ENCODE peak calls at places on chromosomes 13 and 19, in five cellular contexts. Z is psoas muscle, E is lung, J is Panc1, V is fibroblast of pulmonary artery. N is an unnamed sample.

GRCh38 chr13:98203641-98204326 is 26.7 kb upstream of the RNF113B start:
- DNase-seq in J (no peak), E (no peak), Z (no peak), V (no peak), N (peak)

GRCh38 chr19:32859591-32859990 is 10.0 kb downstream of the SLC7A9 start:
- DNase-seq in J (no peak), Z (no peak), E (no peak), V (no peak), N (no peak)

GRCh38 chr13:50365683-50366391 is 350.6 kb downstream of the KCNRG start:
- DNase-seq in J (no peak), V (no peak), Z (no peak), E (peak), N (no peak)

GRCh38 chr13:75870397-75870801 is 234.3 kb downstream of the LMO7 start:
- DNase-seq in E (no peak), Z (no peak), V (peak), J (peak), N (peak)

GRCh38 chr19:44764975-44765948 is 12.4 kb upstream of the CBLC start:
- DNase-seq in Z (no peak), V (peak), J (no peak), E (no peak), N (no peak)

GRCh38 chr19:46861691-46862503 is 1.1 kb downstream of the ARHGAP35 start:
- DNase-seq in V (no peak), Z (no peak), E (no peak), J (no peak), N (peak)

GRCh38 chr13:75443356-75443958 is 38.5 kb downstream of the TBC1D4 start:
- DNase-seq in V (no peak), Z (no peak), E (no peak), J (no peak), N (no peak)

GRCh38 chr13:45850020-45850613 is 1.4 kb downstream of the SIAH3 start:
- DNase-seq in E (no peak), Z (no peak), V (no peak), J (no peak), N (no peak)

GRCh38 chr13:20401958-20402856 is 123.5 kb downstream of the CRYL1 start:
- DNase-seq in Z (no peak), E (no peak), J (no peak), V (peak), N (peak)

GRCh38 chr19:6276447-6276846 is 3.3 kb downstream of the MLLT1 start:
- DNase-seq in E (peak), Z (peak), J (no peak), V (peak), N (peak)

GRCh38 chr19:49502866-49503581 is 6.8 kb downstream of the RPS11 start:
- DNase-seq in J (no peak), Z (peak), V (peak), E (no peak), N (peak)

GRCh38 chr19:29748996-29749395 is 33.9 kb upstream of the C19orf12 start:
- DNase-seq in E (no peak), Z (no peak), V (no peak), J (no peak), N (no peak)

GRCh38 chr13:93425411-93425810 is 198.8 kb downstream of the GPC6 start:
- DNase-seq in J (no peak), V (no peak), Z (no peak), E (no peak), N (no peak)

DNA sequence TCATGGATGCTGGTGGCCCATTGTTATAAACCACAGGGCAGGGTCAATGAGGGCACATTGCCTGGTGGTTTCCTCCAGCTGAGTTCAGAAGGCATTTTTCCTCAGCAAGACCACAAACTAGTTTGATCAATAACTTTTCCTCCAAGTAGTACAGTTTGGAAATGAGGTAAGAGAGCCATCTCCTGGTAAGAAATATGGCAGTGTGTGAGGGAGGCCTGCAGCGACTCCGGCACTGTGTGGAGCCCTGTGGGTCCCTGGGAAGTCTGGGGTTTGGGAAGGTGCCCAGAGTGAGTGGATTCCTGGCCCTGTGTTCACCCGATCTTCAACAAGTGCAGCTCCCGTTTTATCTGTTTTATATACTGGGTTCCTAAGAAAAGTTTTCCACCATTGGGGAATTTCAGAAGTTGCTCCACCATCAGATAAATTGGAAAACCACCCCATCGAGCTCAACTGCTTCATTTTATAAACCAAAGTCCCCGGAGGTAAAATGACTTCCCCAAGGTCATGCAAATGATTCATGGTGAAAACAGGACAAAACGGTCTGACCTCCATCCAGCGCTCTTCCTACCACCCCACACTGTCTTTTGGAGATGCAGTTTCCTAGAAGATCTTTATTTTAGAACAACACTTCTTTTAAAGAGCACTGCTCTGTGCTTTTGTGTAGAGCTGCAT is 148.4 kb downstream of the KATNAL1 start:
- DNase-seq in E (no peak), Z (peak), J (no peak), V (peak), N (peak)
- TF ChIP-seq CTCF in E (no peak), Z (no peak), J (no peak), V (peak), N (peak)

DNA sequence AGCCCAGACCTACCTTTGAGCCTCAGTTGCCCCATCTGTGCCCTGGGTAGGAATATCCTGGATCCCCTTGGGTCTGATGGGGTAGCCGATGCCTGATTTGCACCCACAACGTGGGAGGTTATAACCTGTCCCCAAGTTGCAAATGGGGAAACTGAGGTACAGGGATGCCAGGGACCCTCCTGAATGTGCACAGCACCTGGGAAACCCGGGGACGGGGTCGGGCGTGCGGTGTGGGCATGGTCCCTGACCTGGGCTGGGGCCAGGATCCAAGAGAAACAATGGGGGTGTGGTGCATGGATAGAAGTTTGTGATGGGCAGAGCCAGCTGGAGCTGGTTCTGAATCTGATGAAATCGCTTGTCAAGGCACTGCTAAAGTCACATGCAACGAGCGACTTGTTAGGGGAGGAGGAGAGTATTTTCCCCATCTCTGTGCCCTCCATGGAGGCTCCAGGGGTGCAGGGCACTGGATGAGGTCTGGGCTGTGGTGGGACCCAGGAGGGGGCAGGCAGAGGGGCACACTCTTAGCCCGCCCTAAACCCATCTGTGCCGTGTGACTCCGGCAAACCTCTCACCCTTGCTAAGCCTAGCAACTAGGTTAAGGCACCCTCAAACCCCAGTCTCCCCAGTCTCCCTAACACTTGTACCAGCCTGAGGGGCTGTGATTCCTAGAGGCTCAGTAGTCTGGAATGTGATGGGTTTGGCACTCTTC is 739 bp downstream of the GDF15 start:
- DNase-seq in E (no peak), Z (no peak), V (peak), J (no peak), N (peak)
- H3K4me3 ChIP-seq in E (peak), Z (peak), V (peak), J (peak), N (peak)

GRCh38 chr13:26601669-26602068 is 44.2 kb downstream of the WASF3 start:
- DNase-seq in J (no peak), E (no peak), V (peak), Z (no peak), N (peak)
- TF ChIP-seq CTCF in J (peak), E (no peak), V (no peak), Z (no peak), N (no peak)

DNA sequence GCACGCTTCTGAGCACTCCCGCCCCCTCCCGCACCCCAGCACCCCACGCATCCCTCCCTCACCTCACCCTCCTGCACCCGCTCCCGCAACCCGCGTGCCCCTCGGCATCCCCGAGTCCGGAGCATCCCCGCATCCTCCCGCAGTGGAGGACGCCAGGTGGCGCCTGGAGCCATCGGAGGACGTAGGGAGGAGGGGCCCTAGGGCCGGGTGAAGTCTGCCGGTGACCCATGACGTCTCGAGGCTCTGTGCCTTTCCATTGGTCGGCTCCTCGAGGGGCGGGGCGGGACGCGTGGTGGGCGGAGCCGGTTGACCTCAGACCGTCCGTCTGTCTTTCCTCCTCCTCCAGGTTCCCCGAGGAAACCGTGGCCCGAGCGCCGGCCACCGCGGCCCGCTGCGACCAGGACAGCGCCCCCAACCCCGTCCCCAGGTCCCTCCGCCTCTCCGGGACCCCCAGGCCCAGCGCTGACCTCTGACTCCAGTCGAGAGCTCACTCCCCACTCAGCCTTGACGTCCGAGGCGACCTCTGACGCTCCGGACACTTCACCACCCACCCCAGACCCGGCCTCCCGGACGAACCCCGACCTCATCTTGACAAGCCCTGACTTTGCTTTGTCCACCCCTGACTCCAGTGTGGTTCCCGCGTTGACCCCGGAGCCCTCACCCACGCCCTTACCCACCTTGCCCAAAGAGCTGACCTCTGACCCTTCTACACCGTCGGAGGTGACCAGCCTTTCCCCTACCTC is 19.9 kb downstream of the SBK2 start:
- DNase-seq in J (peak), V (peak), E (peak), Z (peak), N (peak)
- H3K4me3 ChIP-seq in J (peak), V (peak), E (peak), Z (peak), N (peak)

DNA sequence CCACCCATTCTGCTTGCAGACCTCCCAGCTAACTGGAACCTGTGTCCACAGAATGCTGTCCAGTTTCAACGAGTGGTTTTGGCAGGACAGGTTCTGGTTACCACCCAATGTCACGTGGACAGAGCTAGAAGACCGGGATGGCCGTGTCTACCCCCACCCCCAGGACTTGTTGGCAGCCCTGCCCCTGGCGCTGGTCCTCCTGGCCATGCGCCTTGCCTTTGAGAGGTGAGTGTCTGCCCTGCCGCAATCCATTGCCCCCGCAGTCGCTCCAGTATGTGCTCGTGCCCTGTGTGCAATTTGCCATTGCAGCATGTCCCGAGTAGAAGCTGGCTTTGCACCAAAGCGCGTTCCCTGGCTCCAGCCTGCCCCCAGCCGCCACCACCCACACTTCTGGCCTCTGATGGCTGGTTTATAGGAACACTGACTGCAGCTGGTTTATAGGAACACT is 41.9 kb downstream of the CERS4 start:
- DNase-seq in Z (peak), J (no peak), V (peak), E (peak), N (peak)
- TF ChIP-seq CTCF in Z (no peak), J (no peak), V (no peak), E (no peak), N (no peak)

GRCh38 chr19:19458110-19458816 is 52.8 kb downstream of the GATAD2A start:
- DNase-seq in V (no peak), E (no peak), J (no peak), Z (no peak), N (peak)

GRCh38 chr19:19459707-19460251 is 54.3 kb downstream of the GATAD2A start:
- DNase-seq in J (peak), Z (peak), E (no peak), V (peak), N (peak)

GRCh38 chr19:19457691-19458090 is 52.2 kb downstream of the GATAD2A start:
- DNase-seq in J (no peak), E (no peak), V (no peak), Z (no peak), N (no peak)

GRCh38 chr19:19460258-19460731 is 54.8 kb downstream of the GATAD2A start:
- DNase-seq in V (no peak), E (no peak), Z (no peak), J (no peak), N (peak)

DNA sequence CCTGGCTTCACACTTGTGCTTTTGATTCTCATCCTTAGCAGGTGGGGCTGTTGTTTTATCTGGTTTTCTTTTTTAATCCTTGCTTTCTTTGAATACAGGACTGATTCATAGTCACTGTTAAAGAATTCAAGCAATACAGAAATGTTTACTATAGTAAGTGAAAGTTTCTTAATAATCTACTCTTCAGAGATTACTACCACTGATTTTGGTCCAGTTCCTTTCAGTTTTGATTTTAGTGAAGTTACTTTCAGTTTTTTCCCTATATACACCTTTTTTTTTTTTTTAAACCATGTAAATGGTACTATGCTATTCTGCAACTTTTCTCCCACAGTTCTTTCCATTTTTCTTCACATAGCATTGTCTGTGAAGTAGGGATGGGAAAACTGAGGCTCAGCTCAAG is 53.6 kb downstream of the GATAD2A start:
- DNase-seq in Z (no peak), J (no peak), E (no peak), V (peak), N (no peak)
- H3K4me3 ChIP-seq in Z (no peak), J (no peak), E (no peak), V (no peak), N (no peak)

DNA sequence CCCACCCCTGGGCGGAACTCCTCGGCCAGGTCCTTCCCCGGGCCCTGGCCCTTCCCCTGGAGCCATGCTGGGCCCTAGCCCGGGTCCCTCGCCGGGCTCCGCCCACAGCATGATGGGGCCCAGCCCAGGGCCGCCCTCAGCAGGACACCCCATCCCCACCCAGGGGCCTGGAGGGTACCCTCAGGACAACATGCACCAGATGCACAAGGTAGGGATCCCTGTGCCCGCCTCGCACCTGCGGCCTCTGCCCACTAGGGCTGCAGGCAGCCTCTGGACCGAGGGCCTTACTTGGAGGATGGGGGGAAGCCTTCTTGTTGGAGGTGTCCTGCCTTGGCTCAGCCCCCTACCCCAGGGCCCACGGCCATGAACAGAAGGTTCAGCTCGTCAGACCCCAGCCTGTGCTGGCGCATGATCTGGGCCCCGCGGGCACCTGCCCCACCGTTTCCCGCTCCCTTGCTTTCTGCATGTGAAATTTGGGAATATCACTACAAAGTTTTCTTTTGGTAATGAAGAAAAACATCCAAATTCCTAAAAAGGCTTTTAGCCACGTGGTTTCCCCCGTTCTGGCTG is 23.4 kb downstream of the SMARCA4 start:
- DNase-seq in J (no peak), V (no peak), E (no peak), Z (no peak), N (no peak)
- TF ChIP-seq CTCF in J (no peak), V (no peak), E (no peak), Z (no peak), N (no peak)

GRCh38 chr13:48637601-48638000 is 16.1 kb upstream of the CYSLTR2 start:
- DNase-seq in V (no peak), E (no peak), Z (no peak), J (no peak), N (no peak)
- H3K4me3 ChIP-seq in V (no peak), E (no peak), Z (no peak), J (no peak), N (no peak)

GRCh38 chr19:8319807-8320520 is 1.2 kb downstream of the NDUFA7 start:
- DNase-seq in Z (peak), J (no peak), E (no peak), V (no peak), N (no peak)

GRCh38 chr19:8321760-8322637 is 703 bp downstream of the RPS28 start:
- DNase-seq in V (no peak), E (no peak), Z (no peak), J (no peak), N (no peak)

GRCh38 chr19:8320564-8321066 is 560 bp downstream of the NDUFA7 start:
- DNase-seq in Z (no peak), V (no peak), E (no peak), J (no peak), N (no peak)

GRCh38 chr19:8322638-8322997 is 1.3 kb downstream of the RPS28 start:
- DNase-seq in V (no peak), J (no peak), Z (no peak), E (no peak), N (no peak)

DNA sequence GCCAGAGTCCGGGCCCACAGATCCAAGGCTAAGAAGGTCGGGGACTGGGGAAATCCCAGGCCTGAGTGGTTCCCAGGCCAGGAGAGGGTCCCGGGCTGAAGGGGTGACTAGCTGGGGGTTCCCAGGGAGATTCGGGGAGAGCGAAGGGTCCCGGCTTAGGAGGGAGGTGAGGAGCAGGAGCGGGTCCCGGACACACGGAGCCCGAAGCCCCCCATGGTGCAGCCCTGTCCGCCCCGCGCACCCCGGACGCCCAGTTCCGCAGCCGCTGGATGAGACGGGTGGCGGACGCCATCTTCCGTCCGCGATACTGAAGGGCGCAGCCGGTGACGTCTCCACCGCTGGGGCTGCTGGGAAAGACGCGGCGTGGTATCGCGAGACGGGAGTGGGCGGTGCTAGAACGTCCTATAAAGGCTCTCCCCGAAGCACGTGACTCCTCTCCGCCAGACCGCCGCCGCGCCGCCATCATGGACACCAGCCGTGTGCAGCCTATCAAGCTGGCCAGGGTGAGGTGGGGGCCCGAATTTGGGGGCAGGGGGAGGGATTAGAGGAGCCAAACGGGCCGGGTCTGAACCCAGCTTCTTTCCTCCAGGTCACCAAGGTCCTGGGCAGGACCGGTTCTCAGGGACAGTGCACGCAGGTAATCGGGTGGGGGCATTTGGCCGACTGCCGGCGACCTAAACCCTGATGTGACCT is at the start of the genes NDUFA7 and RPS28:
- DNase-seq in Z (peak), J (peak), V (peak), E (peak), N (peak)
- TF ChIP-seq CTCF in Z (peak), J (no peak), V (peak), E (peak), N (peak)

GRCh38 chr19:2524840-2525723 is 49.2 kb downstream of the GADD45B start:
- DNase-seq in E (no peak), J (no peak), Z (peak), V (peak), N (peak)
- H3K4me3 ChIP-seq in E (no peak), J (peak), Z (peak), V (peak), N (no peak)